ENCODE peak calls at places on chromosomes 6 and 20, in eight cellular contexts. O is ovary, J is A549, B is heart left ventricle, G is H1, X is GM12891, N is HCT116, F is Peyer's patch. V is an unnamed sample.

GRCh38 chr6:46507426-46507825 is 16.2 kb upstream of the RCAN2 start:
- DNase-seq in O (no peak), X (no peak), J (no peak), F (no peak), N (no peak), G (no peak), B (no peak), V (no peak)

GRCh38 chr20:51345601-51346101 is 196.9 kb downstream of the NFATC2 start:
- DNase-seq in B (no peak), X (no peak), F (no peak), O (peak), N (no peak), J (peak), G (no peak), V (peak)

GRCh38 chr6:29947292-29947980 is 5.1 kb downstream of the HLA-A start:
- DNase-seq in J (no peak), G (no peak), O (no peak), B (no peak), X (no peak), N (no peak), F (no peak), V (no peak)

GRCh38 chr6:43629505-43630300 is 639 bp upstream of the GTPBP2 start:
- DNase-seq in F (peak), G (peak), B (peak), N (peak), O (peak), J (peak), X (peak), V (peak)

GRCh38 chr6:165825416-165825815 is 162.4 kb upstream of the PDE10A start:
- DNase-seq in B (no peak), F (no peak), N (no peak), G (no peak), O (no peak), X (no peak), J (no peak), V (no peak)

GRCh38 chr6:43705996-43706395 is 18.4 kb upstream of the MRPS18A start:
- DNase-seq in N (no peak), F (peak), O (no peak), X (no peak), J (no peak), G (no peak), B (no peak), V (no peak)

GRCh38 chr6:160931378-160932343 is 59.9 kb upstream of the MAP3K4 start:
- DNase-seq in G (no peak), O (no peak), N (no peak), J (no peak), B (no peak), F (no peak), X (no peak), V (no peak)

GRCh38 chr20:10603971-10604864 is 69.6 kb downstream of the JAG1 start:
- DNase-seq in X (no peak), O (peak), J (peak), N (peak), B (peak), F (no peak), G (no peak), V (peak)

GRCh38 chr20:49979030-49979832 is 3.5 kb upstream of the SNAI1 start:
- DNase-seq in F (peak), G (peak), N (peak), X (peak), O (peak), B (peak), J (peak), V (no peak)

GRCh38 chr6:14709066-14709670 is 536.7 kb upstream of the JARID2 start:
- DNase-seq in N (no peak), B (no peak), J (no peak), F (no peak), G (no peak), X (no peak), O (no peak), V (no peak)

GRCh38 chr20:58086763-58087566 is 141.5 kb downstream of the ANKRD60 start:
- DNase-seq in B (no peak), O (no peak), F (no peak), G (peak), J (peak), N (peak), X (peak), V (peak)

GRCh38 chr6:110055387-110055735 is 77.2 kb downstream of the GPR6 start:
- DNase-seq in F (no peak), N (no peak), B (no peak), X (no peak), O (no peak), J (no peak), G (no peak), V (no peak)

GRCh38 chr20:59614714-59615113 is 10.4 kb downstream of the PHACTR3 start:
- DNase-seq in F (no peak), J (no peak), B (no peak), X (no peak), N (no peak), G (no peak), O (no peak), V (no peak)

GRCh38 chr20:57663241-57663640 is 43.0 kb upstream of the ZBP1 start:
- DNase-seq in O (peak), J (no peak), X (peak), F (no peak), G (no peak), N (no peak), B (peak), V (no peak)

GRCh38 chr20:24027229-24027628 is 38.6 kb upstream of the GGTLC1 start:
- DNase-seq in O (no peak), X (no peak), B (peak), F (peak), G (no peak), J (no peak), N (no peak), V (no peak)

DNA sequence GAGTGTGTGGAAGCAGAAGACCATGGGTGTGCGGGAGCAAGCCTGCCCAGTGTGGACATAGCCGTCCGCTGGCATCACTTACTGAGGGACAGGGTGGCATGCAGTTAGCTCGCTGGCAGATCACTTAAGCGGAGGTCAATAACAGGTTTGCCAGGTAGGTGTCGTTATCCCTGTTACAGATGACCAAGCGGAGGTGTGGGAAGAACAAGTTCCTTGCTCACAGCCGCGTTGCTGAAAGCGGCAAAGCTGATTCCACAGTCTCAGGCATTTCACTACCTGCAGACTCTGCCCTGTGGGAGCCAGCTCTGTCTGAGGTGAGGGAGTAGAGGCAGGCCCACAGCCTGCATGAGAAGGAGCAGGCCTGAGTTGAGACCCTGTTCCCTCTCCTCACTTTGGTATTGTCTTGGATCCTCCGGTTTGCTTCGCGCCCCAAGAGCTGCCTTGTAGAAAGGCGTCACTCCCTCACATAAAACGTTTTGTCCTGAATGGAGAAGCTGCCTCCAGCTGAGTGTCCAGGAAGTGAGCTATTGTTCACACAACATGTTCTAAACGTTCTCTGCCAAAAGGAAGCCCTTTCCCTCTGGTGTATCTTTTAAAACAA is 96.9 kb downstream of the TCP11 start:
- DNase-seq in N (no peak), X (no peak), J (no peak), F (no peak), G (no peak), O (no peak), B (no peak), V (no peak)
- TF ChIP-seq POLR2A in N (no peak), X (no peak), J (no peak), F (no peak), G (no peak), O (no peak), B (no peak), V (no peak)

GRCh38 chr6:37774028-37774680 is 45.4 kb upstream of the ZFAND3 start:
- DNase-seq in B (no peak), X (no peak), G (no peak), J (no peak), O (no peak), F (no peak), N (no peak), V (no peak)

GRCh38 chr6:37779902-37780628 is 39.5 kb upstream of the ZFAND3 start:
- DNase-seq in X (no peak), N (no peak), G (no peak), F (no peak), O (no peak), B (no peak), J (no peak), V (no peak)

GRCh38 chr6:37776546-37776945 is 43.0 kb upstream of the ZFAND3 start:
- DNase-seq in B (no peak), G (no peak), J (no peak), F (no peak), X (no peak), O (no peak), N (no peak), V (no peak)

GRCh38 chr6:37779111-37779800 is 40.3 kb upstream of the ZFAND3 start:
- DNase-seq in N (no peak), B (no peak), X (no peak), O (no peak), G (no peak), F (no peak), J (no peak), V (no peak)

DNA sequence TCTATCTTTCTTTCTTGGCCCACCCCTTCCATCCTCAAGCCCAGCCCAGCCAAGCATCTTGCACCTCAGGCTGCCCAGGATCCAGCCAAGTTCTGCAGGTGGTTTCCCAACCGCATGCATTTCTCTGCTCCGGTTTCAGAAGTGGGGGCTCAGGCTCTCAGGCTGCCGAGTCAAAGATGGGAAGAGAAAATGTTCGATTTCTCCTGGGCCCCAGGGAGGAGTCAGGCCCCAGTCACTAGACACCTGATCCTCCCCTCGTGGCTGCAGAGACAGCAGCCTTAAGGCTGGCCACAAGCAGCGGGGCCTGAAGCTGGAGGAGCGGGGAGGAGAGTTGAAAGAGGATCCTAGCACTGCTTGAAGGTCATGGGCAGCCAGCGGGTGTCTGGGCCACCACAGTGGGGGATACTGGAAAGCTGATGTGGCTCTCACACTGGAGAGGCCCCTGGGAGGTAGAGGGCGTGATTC is 42.2 kb upstream of the ZFAND3 start:
- DNase-seq in J (no peak), N (no peak), G (peak), X (no peak), F (no peak), B (no peak), O (no peak), V (no peak)
- TF ChIP-seq POLR2A in J (no peak), N (no peak), G (no peak), X (no peak), F (no peak), B (no peak), O (no peak), V (no peak)

DNA sequence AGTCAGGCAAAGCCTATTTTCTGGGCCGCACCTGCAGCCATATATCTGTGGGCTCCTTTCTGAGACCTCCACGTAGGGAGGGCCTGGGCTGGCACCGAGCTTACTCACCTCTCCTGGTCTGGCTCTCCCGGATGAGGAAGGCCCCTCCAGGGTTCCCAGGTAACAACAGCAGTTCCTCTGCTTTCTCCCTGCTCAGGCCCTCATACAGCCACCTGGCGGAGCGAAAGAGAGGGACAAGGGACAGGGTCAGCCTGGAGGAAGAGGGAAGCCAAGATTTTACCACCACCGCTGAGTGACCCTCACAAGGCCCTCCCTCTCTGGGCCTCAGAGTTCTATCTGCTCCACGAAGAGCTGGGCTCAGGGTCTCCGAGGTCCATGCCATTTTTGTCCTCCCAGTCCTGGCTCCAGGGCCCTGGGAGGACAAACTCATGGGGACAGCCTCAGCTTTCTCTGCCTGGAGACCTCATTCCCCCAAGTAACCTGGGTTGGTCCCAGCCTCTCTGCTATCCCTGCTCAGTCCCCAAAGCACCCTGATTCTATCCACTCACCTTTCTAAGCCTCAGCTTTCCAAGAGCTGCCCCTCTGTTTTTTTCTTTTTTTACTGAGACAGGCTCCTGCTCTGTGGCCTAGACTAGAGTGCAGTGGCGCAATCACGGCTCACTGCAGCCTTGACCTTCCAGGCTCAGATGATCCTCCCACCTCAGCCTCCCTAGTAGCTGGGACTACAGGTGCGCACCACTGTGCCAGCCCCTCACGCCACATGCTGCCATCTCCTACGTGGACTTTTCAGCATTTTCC is 13.3 kb downstream of the SLA2 start:
- DNase-seq in G (peak), J (no peak), O (no peak), X (no peak), B (no peak), N (no peak), F (no peak), V (no peak)
- TF ChIP-seq POLR2A in G (no peak), J (no peak), O (no peak), X (no peak), B (no peak), N (no peak), F (no peak), V (no peak)

GRCh38 chr20:17403496-17403895 is 127.7 kb downstream of the BFSP1 start:
- DNase-seq in N (no peak), O (no peak), X (no peak), J (no peak), F (no peak), G (no peak), B (no peak), V (no peak)

GRCh38 chr20:17395729-17396128 is 135.4 kb downstream of the BFSP1 start:
- DNase-seq in G (no peak), N (no peak), J (no peak), F (no peak), X (no peak), O (no peak), B (no peak), V (no peak)

GRCh38 chr20:17394411-17394810 is 136.8 kb downstream of the BFSP1 start:
- DNase-seq in O (no peak), N (peak), B (no peak), X (no peak), F (no peak), G (no peak), J (no peak), V (no peak)

DNA sequence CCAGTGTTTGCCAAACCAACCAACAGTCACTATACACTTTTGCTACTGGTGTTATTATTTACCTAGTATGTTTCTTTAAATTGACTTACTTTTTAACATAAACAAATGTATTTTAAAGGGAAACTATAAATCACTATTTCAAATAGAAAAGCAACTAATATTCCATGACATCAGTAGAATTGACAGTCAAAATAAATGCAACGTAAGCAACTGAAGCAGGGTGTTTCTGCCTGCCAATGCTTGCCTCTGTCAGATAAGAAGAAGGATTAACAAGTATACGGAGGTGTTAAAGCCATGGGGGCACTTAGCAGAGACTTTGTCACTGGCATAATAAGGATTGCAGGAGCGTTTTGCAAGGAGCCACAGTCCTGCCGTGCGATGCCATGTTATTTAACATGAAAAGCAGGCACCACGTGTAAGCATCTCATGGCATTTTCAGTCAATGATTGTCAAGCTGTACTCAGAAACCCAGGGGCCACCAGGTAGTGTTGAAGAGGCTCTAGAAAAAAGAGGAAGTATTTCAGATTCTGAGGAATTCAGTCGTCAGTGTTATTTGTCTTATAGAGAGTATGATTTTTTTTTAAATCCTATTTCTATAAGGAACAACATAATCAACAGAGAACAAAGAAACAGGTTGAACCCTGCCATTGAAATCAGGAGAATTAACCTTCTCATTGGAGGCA is 131.7 kb downstream of the BFSP1 start:
- DNase-seq in G (no peak), B (no peak), O (no peak), X (no peak), J (no peak), N (no peak), F (no peak), V (no peak)
- TF ChIP-seq POLR2A in G (no peak), B (no peak), O (no peak), X (no peak), J (no peak), N (no peak), F (no peak), V (no peak)